ENCODE peak calls at places on chromosomes 13 and 19, in nine cellular contexts. One of them, this sample, is unnamed.

GRCh38 chr19:6587998-6588507 is 2.9 kb downstream of the CD70 start:
- DNase-seq in stimulated activated naive CD4-positive, alpha-beta T cell: no peak
- DNase-seq in activated naive CD4-positive, alpha-beta T cell treated with anti-CD3 and anti-CD28 coated beads for 36 hours: no peak
- DNase-seq in HT1080: no peak
- DNase-seq in C1 segment of cervical spinal cord: no peak
- DNase-seq in lower leg skin: no peak
- DNase-seq in T-cell: no peak
- DNase-seq in nephron progenitor cell: no peak
- DNase-seq in heart left ventricle: no peak
- DNase-seq in this sample: no peak

GRCh38 chr19:32971012-32971595 is 654 bp downstream of the CEP89 start:
- DNase-seq in heart left ventricle: no peak
- DNase-seq in stimulated activated naive CD4-positive, alpha-beta T cell: no peak
- DNase-seq in nephron progenitor cell: no peak
- DNase-seq in C1 segment of cervical spinal cord: no peak
- DNase-seq in lower leg skin: no peak
- DNase-seq in T-cell: no peak
- DNase-seq in activated naive CD4-positive, alpha-beta T cell treated with anti-CD3 and anti-CD28 coated beads for 36 hours: no peak
- DNase-seq in HT1080: no peak
- DNase-seq in this sample: no peak

GRCh38 chr13:84049442-84049841 is 167.2 kb upstream of the SLITRK1 start:
- DNase-seq in lower leg skin: no peak
- DNase-seq in activated naive CD4-positive, alpha-beta T cell treated with anti-CD3 and anti-CD28 coated beads for 36 hours: no peak
- DNase-seq in C1 segment of cervical spinal cord: no peak
- DNase-seq in stimulated activated naive CD4-positive, alpha-beta T cell: no peak
- DNase-seq in nephron progenitor cell: no peak
- DNase-seq in HT1080: no peak
- DNase-seq in heart left ventricle: no peak
- DNase-seq in T-cell: no peak
- DNase-seq in this sample: no peak

GRCh38 chr13:30293995-30294394 is 13.4 kb downstream of the KATNAL1 start:
- DNase-seq in lower leg skin: no peak
- DNase-seq in T-cell: no peak
- DNase-seq in HT1080: no peak
- DNase-seq in stimulated activated naive CD4-positive, alpha-beta T cell: no peak
- DNase-seq in heart left ventricle: no peak
- DNase-seq in activated naive CD4-positive, alpha-beta T cell treated with anti-CD3 and anti-CD28 coated beads for 36 hours: no peak
- DNase-seq in C1 segment of cervical spinal cord: no peak
- DNase-seq in nephron progenitor cell: no peak
- DNase-seq in this sample: no peak

GRCh38 chr19:7254590-7254989 is 39.6 kb downstream of the INSR start:
- DNase-seq in heart left ventricle: no peak
- DNase-seq in nephron progenitor cell: peak; percentile 6
- DNase-seq in C1 segment of cervical spinal cord: no peak
- DNase-seq in activated naive CD4-positive, alpha-beta T cell treated with anti-CD3 and anti-CD28 coated beads for 36 hours: no peak
- DNase-seq in lower leg skin: no peak
- DNase-seq in T-cell: no peak
- DNase-seq in stimulated activated naive CD4-positive, alpha-beta T cell: no peak
- DNase-seq in HT1080: no peak
- DNase-seq in this sample: no peak

GRCh38 chr13:57629391-57629804 is 2.1 kb upstream of the PCDH17 start:
- DNase-seq in T-cell: no peak
- DNase-seq in lower leg skin: no peak
- DNase-seq in activated naive CD4-positive, alpha-beta T cell treated with anti-CD3 and anti-CD28 coated beads for 36 hours: no peak
- DNase-seq in heart left ventricle: peak; percentile 24
- DNase-seq in HT1080: no peak
- DNase-seq in nephron progenitor cell: peak; percentile 50
- DNase-seq in C1 segment of cervical spinal cord: peak; percentile 48
- DNase-seq in stimulated activated naive CD4-positive, alpha-beta T cell: no peak
- DNase-seq in this sample: no peak

GRCh38 chr13:93216122-93216521 is 10.5 kb upstream of the GPC6 start:
- DNase-seq in stimulated activated naive CD4-positive, alpha-beta T cell: no peak
- DNase-seq in C1 segment of cervical spinal cord: no peak
- DNase-seq in lower leg skin: no peak
- DNase-seq in heart left ventricle: no peak
- DNase-seq in activated naive CD4-positive, alpha-beta T cell treated with anti-CD3 and anti-CD28 coated beads for 36 hours: no peak
- DNase-seq in T-cell: no peak
- DNase-seq in HT1080: no peak
- DNase-seq in nephron progenitor cell: no peak
- DNase-seq in this sample: no peak

GRCh38 chr19:14091086-14091884 is 734 bp upstream of the SAMD1 start:
- DNase-seq in nephron progenitor cell: peak; percentile 79
- DNase-seq in T-cell: peak; percentile 52
- DNase-seq in HT1080: peak; percentile 63
- DNase-seq in lower leg skin: no peak
- DNase-seq in activated naive CD4-positive, alpha-beta T cell treated with anti-CD3 and anti-CD28 coated beads for 36 hours: peak; percentile 78
- DNase-seq in heart left ventricle: no peak
- DNase-seq in C1 segment of cervical spinal cord: peak; percentile 30
- DNase-seq in stimulated activated naive CD4-positive, alpha-beta T cell: peak; percentile 51
- DNase-seq in this sample: peak; percentile 74

GRCh38 chr13:48636550-48636949 is 17.2 kb upstream of the CYSLTR2 start:
- DNase-seq in HT1080: peak; percentile 39
- DNase-seq in lower leg skin: no peak
- DNase-seq in T-cell: no peak
- DNase-seq in activated naive CD4-positive, alpha-beta T cell treated with anti-CD3 and anti-CD28 coated beads for 36 hours: no peak
- DNase-seq in nephron progenitor cell: no peak
- DNase-seq in stimulated activated naive CD4-positive, alpha-beta T cell: no peak
- DNase-seq in heart left ventricle: no peak
- DNase-seq in C1 segment of cervical spinal cord: no peak
- DNase-seq in this sample: no peak

GRCh38 chr13:48315981-48316380 is 12.4 kb downstream of the RB1 start:
- DNase-seq in activated naive CD4-positive, alpha-beta T cell treated with anti-CD3 and anti-CD28 coated beads for 36 hours: no peak
- DNase-seq in nephron progenitor cell: no peak
- DNase-seq in T-cell: no peak
- DNase-seq in heart left ventricle: peak; percentile 34
- DNase-seq in stimulated activated naive CD4-positive, alpha-beta T cell: no peak
- DNase-seq in C1 segment of cervical spinal cord: no peak
- DNase-seq in lower leg skin: no peak
- DNase-seq in HT1080: no peak
- DNase-seq in this sample: no peak

GRCh38 chr13:101570410-101570809 is 117.9 kb downstream of the ITGBL1 start:
- DNase-seq in C1 segment of cervical spinal cord: no peak
- DNase-seq in T-cell: no peak
- DNase-seq in nephron progenitor cell: no peak
- DNase-seq in stimulated activated naive CD4-positive, alpha-beta T cell: no peak
- DNase-seq in activated naive CD4-positive, alpha-beta T cell treated with anti-CD3 and anti-CD28 coated beads for 36 hours: no peak
- DNase-seq in heart left ventricle: no peak
- DNase-seq in lower leg skin: no peak
- DNase-seq in HT1080: peak; percentile 70
- DNase-seq in this sample: no peak

GRCh38 chr13:102028846-102029245 is 373.0 kb downstream of the FGF14 start:
- DNase-seq in lower leg skin: no peak
- DNase-seq in HT1080: no peak
- DNase-seq in stimulated activated naive CD4-positive, alpha-beta T cell: no peak
- DNase-seq in heart left ventricle: no peak
- DNase-seq in C1 segment of cervical spinal cord: no peak
- DNase-seq in activated naive CD4-positive, alpha-beta T cell treated with anti-CD3 and anti-CD28 coated beads for 36 hours: no peak
- DNase-seq in nephron progenitor cell: no peak
- DNase-seq in T-cell: no peak
- DNase-seq in this sample: no peak

GRCh38 chr13:77386880-77387606 is 60.1 kb upstream of the MYCBP2 start:
- DNase-seq in HT1080: peak; percentile 58
- DNase-seq in activated naive CD4-positive, alpha-beta T cell treated with anti-CD3 and anti-CD28 coated beads for 36 hours: no peak
- DNase-seq in nephron progenitor cell: no peak
- DNase-seq in lower leg skin: no peak
- DNase-seq in stimulated activated naive CD4-positive, alpha-beta T cell: no peak
- DNase-seq in heart left ventricle: no peak
- DNase-seq in T-cell: no peak
- DNase-seq in C1 segment of cervical spinal cord: no peak
- DNase-seq in this sample: no peak

GRCh38 chr19:48290341-48290922 is 20.6 kb downstream of the ZNF114 start:
- DNase-seq in activated naive CD4-positive, alpha-beta T cell treated with anti-CD3 and anti-CD28 coated beads for 36 hours: no peak
- DNase-seq in HT1080: peak; percentile 74
- DNase-seq in stimulated activated naive CD4-positive, alpha-beta T cell: no peak
- DNase-seq in heart left ventricle: no peak
- DNase-seq in lower leg skin: no peak
- DNase-seq in nephron progenitor cell: peak; percentile 64
- DNase-seq in T-cell: no peak
- DNase-seq in C1 segment of cervical spinal cord: no peak
- DNase-seq in this sample: no peak

GRCh38 chr19:3554254-3555083 is 2.9 kb downstream of the MFSD12 start:
- DNase-seq in T-cell: peak; percentile 50
- DNase-seq in C1 segment of cervical spinal cord: no peak
- DNase-seq in nephron progenitor cell: no peak
- DNase-seq in lower leg skin: no peak
- DNase-seq in stimulated activated naive CD4-positive, alpha-beta T cell: peak; percentile 60
- DNase-seq in activated naive CD4-positive, alpha-beta T cell treated with anti-CD3 and anti-CD28 coated beads for 36 hours: peak; percentile 56
- DNase-seq in heart left ventricle: no peak
- DNase-seq in HT1080: no peak
- DNase-seq in this sample: no peak

GRCh38 chr13:111610879-111611278 is 290.4 kb downstream of the TEX29 start:
- DNase-seq in T-cell: no peak
- DNase-seq in activated naive CD4-positive, alpha-beta T cell treated with anti-CD3 and anti-CD28 coated beads for 36 hours: no peak
- DNase-seq in heart left ventricle: no peak
- DNase-seq in stimulated activated naive CD4-positive, alpha-beta T cell: no peak
- DNase-seq in nephron progenitor cell: no peak
- DNase-seq in lower leg skin: peak; percentile 56
- DNase-seq in C1 segment of cervical spinal cord: no peak
- DNase-seq in HT1080: no peak
- DNase-seq in this sample: no peak

GRCh38 chr13:78660130-78660857 is 1.3 kb upstream of the OBI1 start:
- DNase-seq in nephron progenitor cell: no peak
- DNase-seq in heart left ventricle: no peak
- DNase-seq in lower leg skin: no peak
- DNase-seq in activated naive CD4-positive, alpha-beta T cell treated with anti-CD3 and anti-CD28 coated beads for 36 hours: peak; percentile 29
- DNase-seq in HT1080: no peak
- DNase-seq in T-cell: no peak
- DNase-seq in stimulated activated naive CD4-positive, alpha-beta T cell: peak; percentile 1
- DNase-seq in C1 segment of cervical spinal cord: no peak
- DNase-seq in this sample: no peak

GRCh38 chr13:99968521-99969367 is 2.8 kb downstream of the ZIC5 start:
- DNase-seq in stimulated activated naive CD4-positive, alpha-beta T cell: no peak
- DNase-seq in lower leg skin: no peak
- DNase-seq in activated naive CD4-positive, alpha-beta T cell treated with anti-CD3 and anti-CD28 coated beads for 36 hours: no peak
- DNase-seq in heart left ventricle: no peak
- DNase-seq in HT1080: no peak
- DNase-seq in T-cell: no peak
- DNase-seq in nephron progenitor cell: peak; percentile 67
- DNase-seq in C1 segment of cervical spinal cord: no peak
- DNase-seq in this sample: no peak

GRCh38 chr19:6065685-6066365 is 44.5 kb downstream of the RFX2 start:
- DNase-seq in lower leg skin: peak; percentile 87
- DNase-seq in stimulated activated naive CD4-positive, alpha-beta T cell: peak; percentile 34
- DNase-seq in T-cell: peak; percentile 22
- DNase-seq in nephron progenitor cell: peak; percentile 33
- DNase-seq in HT1080: no peak
- DNase-seq in heart left ventricle: peak; percentile 72
- DNase-seq in activated naive CD4-positive, alpha-beta T cell treated with anti-CD3 and anti-CD28 coated beads for 36 hours: peak; percentile 52
- DNase-seq in C1 segment of cervical spinal cord: no peak
- DNase-seq in this sample: peak; percentile 18

GRCh38 chr13:29800687-29801086 is 49.7 kb downstream of the UBL3 start:
- DNase-seq in lower leg skin: no peak
- DNase-seq in HT1080: no peak
- DNase-seq in heart left ventricle: no peak
- DNase-seq in T-cell: no peak
- DNase-seq in stimulated activated naive CD4-positive, alpha-beta T cell: no peak
- DNase-seq in nephron progenitor cell: no peak
- DNase-seq in activated naive CD4-positive, alpha-beta T cell treated with anti-CD3 and anti-CD28 coated beads for 36 hours: no peak
- DNase-seq in C1 segment of cervical spinal cord: no peak
- DNase-seq in this sample: no peak

GRCh38 chr19:58356971-58357797 is 3.9 kb upstream of the A1BG start:
- DNase-seq in activated naive CD4-positive, alpha-beta T cell treated with anti-CD3 and anti-CD28 coated beads for 36 hours: no peak
- DNase-seq in C1 segment of cervical spinal cord: no peak
- DNase-seq in heart left ventricle: no peak
- DNase-seq in nephron progenitor cell: no peak
- DNase-seq in HT1080: no peak
- DNase-seq in stimulated activated naive CD4-positive, alpha-beta T cell: no peak
- DNase-seq in lower leg skin: no peak
- DNase-seq in T-cell: no peak
- DNase-seq in this sample: no peak

GRCh38 chr13:95137096-95137495 is 164.2 kb downstream of the ABCC4 start:
- DNase-seq in heart left ventricle: no peak
- DNase-seq in lower leg skin: no peak
- DNase-seq in stimulated activated naive CD4-positive, alpha-beta T cell: no peak
- DNase-seq in HT1080: peak; percentile 54
- DNase-seq in C1 segment of cervical spinal cord: no peak
- DNase-seq in activated naive CD4-positive, alpha-beta T cell treated with anti-CD3 and anti-CD28 coated beads for 36 hours: peak; percentile 11
- DNase-seq in T-cell: no peak
- DNase-seq in nephron progenitor cell: no peak
- DNase-seq in this sample: no peak

GRCh38 chr19:31220540-31220939 is 128.7 kb downstream of the TSHZ3 start:
- DNase-seq in heart left ventricle: no peak
- DNase-seq in T-cell: no peak
- DNase-seq in activated naive CD4-positive, alpha-beta T cell treated with anti-CD3 and anti-CD28 coated beads for 36 hours: peak; percentile 60
- DNase-seq in C1 segment of cervical spinal cord: no peak
- DNase-seq in HT1080: peak; percentile 53
- DNase-seq in lower leg skin: no peak
- DNase-seq in nephron progenitor cell: no peak
- DNase-seq in stimulated activated naive CD4-positive, alpha-beta T cell: no peak
- DNase-seq in this sample: no peak

GRCh38 chr19:29666634-29667389 is 1.6 kb downstream of the PLEKHF1 start:
- DNase-seq in T-cell: no peak
- DNase-seq in nephron progenitor cell: peak; percentile 62
- DNase-seq in stimulated activated naive CD4-positive, alpha-beta T cell: no peak
- DNase-seq in C1 segment of cervical spinal cord: peak; percentile 19
- DNase-seq in lower leg skin: peak; percentile 95
- DNase-seq in HT1080: peak; percentile 49
- DNase-seq in activated naive CD4-positive, alpha-beta T cell treated with anti-CD3 and anti-CD28 coated beads for 36 hours: peak; percentile 50
- DNase-seq in heart left ventricle: peak; percentile 82
- DNase-seq in this sample: no peak

GRCh38 chr19:5492813-5493409 is 37.7 kb downstream of the ZNRF4 start:
- DNase-seq in T-cell: no peak
- DNase-seq in lower leg skin: no peak
- DNase-seq in activated naive CD4-positive, alpha-beta T cell treated with anti-CD3 and anti-CD28 coated beads for 36 hours: no peak
- DNase-seq in stimulated activated naive CD4-positive, alpha-beta T cell: no peak
- DNase-seq in nephron progenitor cell: no peak
- DNase-seq in heart left ventricle: no peak
- DNase-seq in C1 segment of cervical spinal cord: no peak
- DNase-seq in HT1080: no peak
- DNase-seq in this sample: no peak

GRCh38 chr19:4256563-4256962 is 9.7 kb downstream of the YJU2 start:
- DNase-seq in C1 segment of cervical spinal cord: no peak
- DNase-seq in lower leg skin: no peak
- DNase-seq in T-cell: no peak
- DNase-seq in activated naive CD4-positive, alpha-beta T cell treated with anti-CD3 and anti-CD28 coated beads for 36 hours: no peak
- DNase-seq in HT1080: no peak
- DNase-seq in nephron progenitor cell: no peak
- DNase-seq in stimulated activated naive CD4-positive, alpha-beta T cell: no peak
- DNase-seq in heart left ventricle: no peak
- DNase-seq in this sample: no peak

GRCh38 chr19:49889687-49890348 is 6.9 kb downstream of the IL4I1 start:
- DNase-seq in heart left ventricle: peak; percentile 81
- DNase-seq in T-cell: peak; percentile 61
- DNase-seq in stimulated activated naive CD4-positive, alpha-beta T cell: peak; percentile 58
- DNase-seq in C1 segment of cervical spinal cord: peak; percentile 21
- DNase-seq in activated naive CD4-positive, alpha-beta T cell treated with anti-CD3 and anti-CD28 coated beads for 36 hours: peak; percentile 82
- DNase-seq in nephron progenitor cell: peak; percentile 74
- DNase-seq in HT1080: no peak
- DNase-seq in lower leg skin: peak; percentile 94
- DNase-seq in this sample: peak; percentile 52

GRCh38 chr13:111850976-111851375 is 216.0 kb upstream of the SOX1 start:
- DNase-seq in lower leg skin: no peak
- DNase-seq in heart left ventricle: no peak
- DNase-seq in C1 segment of cervical spinal cord: no peak
- DNase-seq in T-cell: no peak
- DNase-seq in stimulated activated naive CD4-positive, alpha-beta T cell: no peak
- DNase-seq in nephron progenitor cell: no peak
- DNase-seq in HT1080: no peak
- DNase-seq in activated naive CD4-positive, alpha-beta T cell treated with anti-CD3 and anti-CD28 coated beads for 36 hours: no peak
- DNase-seq in this sample: no peak

GRCh38 chr19:49590971-49591730 is at the start of gene PRR12:
- DNase-seq in HT1080: peak; percentile 70
- DNase-seq in T-cell: peak; percentile 58
- DNase-seq in heart left ventricle: peak; percentile 62
- DNase-seq in nephron progenitor cell: peak; percentile 67
- DNase-seq in stimulated activated naive CD4-positive, alpha-beta T cell: peak; percentile 76
- DNase-seq in activated naive CD4-positive, alpha-beta T cell treated with anti-CD3 and anti-CD28 coated beads for 36 hours: peak; percentile 81
- DNase-seq in lower leg skin: peak; percentile 92
- DNase-seq in C1 segment of cervical spinal cord: peak; percentile 72
- DNase-seq in this sample: peak; percentile 58

GRCh38 chr13:25249001-25249543 is 38.2 kb downstream of the MTMR6 start:
- DNase-seq in heart left ventricle: no peak
- DNase-seq in nephron progenitor cell: no peak
- DNase-seq in T-cell: no peak
- DNase-seq in activated naive CD4-positive, alpha-beta T cell treated with anti-CD3 and anti-CD28 coated beads for 36 hours: no peak
- DNase-seq in lower leg skin: no peak
- DNase-seq in stimulated activated naive CD4-positive, alpha-beta T cell: no peak
- DNase-seq in C1 segment of cervical spinal cord: peak; percentile 9
- DNase-seq in HT1080: no peak
- DNase-seq in this sample: no peak